ENCODE peak calls at places on chromosomes 1 and 21, in eight cellular contexts. D, G, A, P, M, O, N and W are unnamed samples.

GRCh38 chr1:51612349-51612982 is 4.4 kb upstream of the OSBPL9 start:
- DNase-seq in D (no peak), G (no peak), A (no peak), P (no peak), M (no peak), O (no peak), N (no peak), W (no peak)

GRCh38 chr1:245698860-245699259 is 544.1 kb downstream of the KIF26B start:
- DNase-seq in D (no peak), G (no peak), A (no peak), P (no peak), M (no peak), O (peak; percentile 6), N (no peak), W (no peak)

GRCh38 chr21:43866659-43867331 is 1.8 kb downstream of the AGPAT3 start:
- DNase-seq in D (no peak), G (no peak), A (no peak), P (no peak), M (no peak), O (no peak), N (peak; percentile 64), W (no peak)

GRCh38 chr1:198118136-198118535 is 38.7 kb upstream of the NEK7 start:
- DNase-seq in D (no peak), G (peak; percentile 92), A (peak; percentile 88), P (peak; percentile 64), M (peak; percentile 36), O (no peak), N (no peak), W (no peak)

GRCh38 chr1:17563494-17564281 is 24.2 kb downstream of the ARHGEF10L start:
- DNase-seq in D (no peak), G (no peak), A (no peak), P (no peak), M (no peak), O (no peak), N (no peak), W (no peak)

GRCh38 chr1:202235003-202235660 is 41.5 kb downstream of the LGR6 start:
- DNase-seq in D (no peak), G (no peak), A (no peak), P (no peak), M (no peak), O (no peak), N (no peak), W (no peak)

GRCh38 chr1:27527857-27528700 is 38.1 kb upstream of the WASF2 start:
- DNase-seq in D (peak; percentile 81), G (no peak), A (no peak), P (no peak), M (no peak), O (peak; percentile 84), N (peak; percentile 57), W (no peak)

GRCh38 chr1:90370696-90371095 is 346.4 kb downstream of the BARHL2 start:
- DNase-seq in D (no peak), G (peak; percentile 62), A (no peak), P (no peak), M (no peak), O (no peak), N (no peak), W (no peak)